ENCODE peak calls at places on chromosome 18, in five cellular contexts. L is transverse colon, V is AG10803, A is colonic mucosa, S is fibroblast of lung. C is an unnamed sample.

GRCh38 chr18:37341016-37341415 is 224.6 kb downstream of the CELF4 start:
- DNase-seq in L (no peak), V (no peak), A (no peak), S (no peak), C (no peak)

GRCh38 chr18:30086351-30086750 is 956.2 kb downstream of the DSC3 start:
- DNase-seq in L (no peak), V (no peak), A (no peak), S (no peak), C (no peak)

GRCh38 chr18:29892960-29893558 is 1149.5 kb downstream of the DSC3 start:
- DNase-seq in L (no peak), V (peak), A (no peak), S (peak), C (peak)

GRCh38 chr18:68033466-68033865 is 516.9 kb upstream of the DSEL start:
- DNase-seq in L (no peak), V (peak), A (no peak), S (no peak), C (peak)

GRCh38 chr18:65942103-65942502 is 191.3 kb downstream of the CDH7 start:
- DNase-seq in L (no peak), V (no peak), A (no peak), S (no peak), C (no peak)

GRCh38 chr18:75065251-75066000 is 143.5 kb downstream of the PTGR3 start:
- DNase-seq in L (no peak), V (no peak), A (no peak), S (no peak), C (no peak)

GRCh38 chr18:41371718-41372117 is 583.3 kb upstream of the PIK3C3 start:
- DNase-seq in L (no peak), V (no peak), A (no peak), S (peak), C (no peak)

GRCh38 chr18:46301571-46301970 is 197.4 kb downstream of the HAUS1 start:
- DNase-seq in L (no peak), V (no peak), A (no peak), S (no peak), C (no peak)

GRCh38 chr18:36066731-36067117 is 635 bp downstream of the RPRD1A start:
- DNase-seq in L (no peak), V (no peak), A (no peak), S (no peak), C (peak)

GRCh38 chr18:11047156-11047555 is 102.2 kb downstream of the PIEZO2 start:
- DNase-seq in L (no peak), V (no peak), A (no peak), S (peak), C (peak)

GRCh38 chr18:23468753-23469459 is 15.8 kb downstream of the RIOK3 start:
- DNase-seq in L (no peak), V (no peak), A (no peak), S (no peak), C (no peak)

GRCh38 chr18:8140841-8141501 is 468.3 kb upstream of the RAB12 start:
- DNase-seq in L (peak), V (peak), A (no peak), S (peak), C (peak)

GRCh38 chr18:28804512-28805214 is 627.7 kb upstream of the CDH2 start:
- DNase-seq in L (no peak), V (no peak), A (no peak), S (no peak), C (no peak)

GRCh38 chr18:32040936-32041335 is 22.3 kb downstream of the RNF125 start:
- DNase-seq in L (peak), V (no peak), A (no peak), S (no peak), C (no peak)

GRCh38 chr18:24427484-24427883 is 1.0 kb downstream of the IMPACT start:
- DNase-seq in L (no peak), V (peak), A (no peak), S (peak), C (peak)

GRCh38 chr18:8091042-8091441 is 518.2 kb upstream of the RAB12 start:
- DNase-seq in L (no peak), V (peak), A (no peak), S (no peak), C (peak)

GRCh38 chr18:13178976-13179375 is 39.6 kb upstream of the LDLRAD4 start:
- DNase-seq in L (no peak), V (no peak), A (no peak), S (peak), C (peak)

GRCh38 chr18:6884944-6885343 is 155.4 kb downstream of the ARHGAP28 start:
- DNase-seq in L (no peak), V (no peak), A (no peak), S (peak), C (peak)

GRCh38 chr18:8982416-8983183 is 119.9 kb upstream of the NDUFV2 start:
- DNase-seq in L (peak), V (peak), A (peak), S (peak), C (peak)

GRCh38 chr18:34203866-34204265 is 20.8 kb downstream of the NOL4 start:
- DNase-seq in L (no peak), V (no peak), A (no peak), S (no peak), C (no peak)

GRCh38 chr18:35311506-35311905 is 21.5 kb upstream of the ZSCAN30 start:
- DNase-seq in L (no peak), V (peak), A (no peak), S (peak), C (peak)

DNA sequence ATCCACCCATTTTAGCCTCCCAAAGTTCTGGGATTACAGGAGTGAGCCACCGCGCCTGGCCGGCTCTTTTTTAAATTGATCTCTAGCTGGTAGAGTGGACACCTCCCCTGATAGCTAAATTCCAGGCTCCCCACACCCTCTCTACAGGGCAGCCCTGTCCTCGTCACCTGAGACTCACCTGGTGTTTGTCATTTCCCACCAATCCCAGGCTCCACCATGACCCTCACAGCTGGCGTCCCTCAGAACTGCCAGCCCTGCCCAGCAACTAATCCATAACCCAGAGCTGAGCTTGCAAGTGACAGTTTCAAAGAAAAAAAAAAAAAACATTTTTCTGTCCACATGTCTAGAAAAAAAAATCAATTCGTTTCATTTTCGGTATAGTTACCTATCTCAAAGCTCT is 294.8 kb downstream of the FBXO15 start:
- DNase-seq in L (no peak), V (no peak), A (no peak), S (no peak), C (no peak)
- H3K4me3 ChIP-seq in L (no peak), V (no peak), A (no peak), S (no peak), C (no peak)

GRCh38 chr18:48924621-48925601 is 25.9 kb downstream of the SMAD7 start:
- DNase-seq in L (no peak), V (no peak), A (peak), S (no peak), C (no peak)
- TF ChIP-seq CTCF in L (no peak), V (no peak), A (no peak), S (peak), C (peak)

GRCh38 chr18:55407191-55407590 is 180.8 kb downstream of the TCF4 start:
- DNase-seq in L (no peak), V (no peak), A (no peak), S (no peak), C (no peak)
- H3K4me3 ChIP-seq in L (no peak), V (no peak), A (no peak), S (no peak), C (no peak)

GRCh38 chr18:58136865-58137264 is 92.8 kb downstream of the NEDD4L start:
- DNase-seq in L (no peak), V (no peak), A (no peak), S (no peak), C (no peak)

GRCh38 chr18:58144106-58144505 is 100.1 kb downstream of the NEDD4L start:
- DNase-seq in L (no peak), V (no peak), A (no peak), S (no peak), C (no peak)

GRCh38 chr18:58143391-58143790 is 99.4 kb downstream of the NEDD4L start:
- DNase-seq in L (no peak), V (no peak), A (no peak), S (no peak), C (peak)

GRCh38 chr18:58139627-58140026 is 95.6 kb downstream of the NEDD4L start:
- DNase-seq in L (peak), V (no peak), A (no peak), S (no peak), C (no peak)

GRCh38 chr18:58140366-58141325 is 96.6 kb downstream of the NEDD4L start:
- DNase-seq in L (no peak), V (no peak), A (no peak), S (no peak), C (no peak)
- TF ChIP-seq CTCF in L (no peak), V (no peak), A (no peak), S (no peak), C (no peak)

GRCh38 chr18:47926101-47926850 is 4.2 kb downstream of the SMAD2 start:
- DNase-seq in L (no peak), V (no peak), A (no peak), S (no peak), C (no peak)

GRCh38 chr18:47929681-47930085 is 776 bp downstream of the SMAD2 start:
- DNase-seq in L (no peak), V (peak), A (no peak), S (no peak), C (peak)

GRCh38 chr18:47930844-47931706 is 616 bp upstream of the SMAD2 start:
- DNase-seq in L (peak), V (peak), A (peak), S (peak), C (peak)

GRCh38 chr18:47930086-47930843 is at the start of gene SMAD2:
- DNase-seq in L (peak), V (peak), A (peak), S (peak), C (peak)

DNA sequence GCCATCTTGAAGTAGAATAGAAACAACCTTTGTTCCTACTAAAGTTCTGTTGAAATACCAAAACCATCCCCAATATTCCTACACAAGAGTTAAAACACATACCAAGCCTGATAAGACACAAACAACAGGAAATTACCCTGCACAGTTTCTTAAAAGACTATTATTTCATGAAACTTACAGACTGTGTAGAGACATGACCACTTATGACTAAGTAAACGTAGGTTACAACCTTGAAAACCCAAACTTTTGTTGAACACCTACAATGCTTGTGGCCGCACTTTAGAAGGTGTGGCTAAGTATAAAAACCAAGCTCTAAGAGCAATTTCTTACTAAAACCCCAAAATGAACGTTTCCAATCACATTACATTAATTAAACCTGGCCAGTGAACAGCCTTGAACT is 2.0 kb downstream of the SMAD2 start:
- DNase-seq in L (no peak), V (no peak), A (no peak), S (peak), C (peak)
- H3K4me3 ChIP-seq in L (peak), V (no peak), A (no peak), S (peak), C (peak)

DNA sequence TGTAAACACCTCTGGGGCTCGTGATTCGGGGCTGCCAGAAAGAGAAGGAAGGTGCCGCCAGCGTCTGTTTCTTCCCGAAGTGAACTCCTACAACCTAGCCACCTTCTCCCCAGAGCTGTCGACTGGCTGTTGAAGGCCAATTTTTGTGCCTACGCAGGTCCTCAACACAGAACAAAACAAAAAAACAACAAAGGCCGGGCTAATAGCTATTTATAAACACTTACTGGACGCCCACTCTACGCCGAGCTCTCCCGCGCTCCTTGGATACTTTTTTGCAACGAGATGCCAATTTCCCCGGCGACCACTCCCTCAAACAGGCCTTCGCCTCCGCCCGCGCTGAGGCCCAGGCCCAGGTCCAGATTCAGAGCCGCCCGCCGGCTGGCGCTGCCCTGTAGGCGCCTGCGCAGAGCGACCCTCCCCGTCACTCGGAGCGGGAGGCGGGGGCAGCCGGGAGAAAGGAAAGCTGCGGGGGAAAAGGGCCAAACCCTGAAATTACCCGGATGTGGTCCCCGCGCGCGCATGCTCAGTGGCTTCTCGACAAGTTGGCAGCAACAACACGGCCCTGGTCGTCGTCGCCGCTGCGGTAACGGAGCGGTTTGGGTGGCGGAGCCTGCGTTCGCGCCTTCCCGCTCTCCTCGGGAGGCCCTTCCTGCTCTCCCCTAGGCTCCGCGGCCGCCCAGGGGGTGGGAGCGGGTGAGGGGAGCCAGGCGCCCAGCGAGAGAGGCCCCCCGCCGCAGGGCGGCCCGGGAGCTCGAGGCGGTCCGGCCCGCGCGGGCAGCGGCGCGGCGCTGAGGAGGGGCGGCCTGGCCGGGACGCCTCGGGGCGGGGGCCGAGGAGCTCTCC is at the start of gene SMAD4:
- DNase-seq in L (peak), V (peak), A (peak), S (peak), C (peak)
- TF ChIP-seq CTCF in L (no peak), V (no peak), A (no peak), S (no peak), C (no peak)